ENCODE peak calls at places on chromosomes 12 and 14, in five cellular contexts. V is K562, T is HCT116, W is GM12878, D is HepG2. I is an unnamed sample.

GRCh38 chr12:82357340-82357739 is 847 bp downstream of the CCDC59 start:
- DNase-seq in V (no peak), T (no peak), W (no peak), D (no peak), I (no peak)

GRCh38 chr12:11630046-11630706 is 19.3 kb upstream of the ETV6 start:
- DNase-seq in V (no peak), T (no peak), W (no peak), D (no peak), I (no peak)

GRCh38 chr12:56450241-56450640 is 1.0 kb upstream of the TIMELESS start:
- DNase-seq in V (no peak), T (no peak), W (no peak), D (no peak), I (no peak)

GRCh38 chr12:7117670-7118069 is 8.7 kb upstream of the C1RL start:
- DNase-seq in V (no peak), T (no peak), W (no peak), D (no peak), I (no peak)

GRCh38 chr14:104030958-104031357 is 54.5 kb upstream of the ASPG start:
- DNase-seq in V (no peak), T (no peak), W (no peak), D (no peak), I (no peak)

GRCh38 chr12:128818065-128819022 is 5.4 kb downstream of the SLC15A4 start:
- DNase-seq in V (no peak), T (no peak), W (no peak), D (no peak), I (no peak)

GRCh38 chr14:103741876-103742275 is 26.3 kb downstream of the ZFYVE21 start:
- DNase-seq in V (no peak), T (no peak), W (no peak), D (no peak), I (no peak)

GRCh38 chr12:76621582-76622024 is 62.0 kb upstream of the OSBPL8 start:
- DNase-seq in V (peak), T (peak), W (peak), D (peak), I (peak)

GRCh38 chr12:5513406-5513805 is 81.5 kb downstream of the NTF3 start:
- DNase-seq in V (no peak), T (no peak), W (no peak), D (no peak), I (no peak)

GRCh38 chr14:65261425-65261920 is 151.1 kb upstream of the FUT8 start:
- DNase-seq in V (no peak), T (no peak), W (no peak), D (no peak), I (no peak)

GRCh38 chr12:2336409-2336829 is 283.6 kb downstream of the CACNA1C start:
- DNase-seq in V (peak), T (peak), W (peak), D (no peak), I (no peak)

GRCh38 chr12:107317751-107318553 is 224.6 kb upstream of the CRY1 start:
- DNase-seq in V (peak), T (peak), W (no peak), D (peak), I (peak)

GRCh38 chr12:26121323-26121740 is 3.5 kb downstream of the BHLHE41 start:
- DNase-seq in V (no peak), T (no peak), W (no peak), D (no peak), I (no peak)

GRCh38 chr12:109987615-109988014 is 8.6 kb downstream of the GIT2 start:
- DNase-seq in V (no peak), T (no peak), W (no peak), D (no peak), I (no peak)

GRCh38 chr14:70018713-70019201 is 139.5 kb downstream of the SMOC1 start:
- DNase-seq in V (no peak), T (no peak), W (no peak), D (no peak), I (no peak)

GRCh38 chr14:30417121-30417520 is 141.8 kb upstream of the G2E3 start:
- DNase-seq in V (no peak), T (no peak), W (no peak), D (no peak), I (no peak)

GRCh38 chr14:72822946-72823611 is 70.8 kb downstream of the DPF3 start:
- DNase-seq in V (peak), T (no peak), W (no peak), D (no peak), I (no peak)

GRCh38 chr12:72368719-72369505 is 96.7 kb downstream of the TRHDE start:
- DNase-seq in V (no peak), T (no peak), W (no peak), D (peak), I (no peak)

GRCh38 chr12:72369560-72369959 is 97.4 kb downstream of the TRHDE start:
- DNase-seq in V (no peak), T (no peak), W (no peak), D (no peak), I (no peak)

GRCh38 chr12:72368298-72368697 is 96.1 kb downstream of the TRHDE start:
- DNase-seq in V (no peak), T (no peak), W (no peak), D (no peak), I (no peak)

GRCh38 chr12:72366255-72366654 is 94.1 kb downstream of the TRHDE start:
- DNase-seq in V (no peak), T (no peak), W (no peak), D (no peak), I (no peak)

DNA sequence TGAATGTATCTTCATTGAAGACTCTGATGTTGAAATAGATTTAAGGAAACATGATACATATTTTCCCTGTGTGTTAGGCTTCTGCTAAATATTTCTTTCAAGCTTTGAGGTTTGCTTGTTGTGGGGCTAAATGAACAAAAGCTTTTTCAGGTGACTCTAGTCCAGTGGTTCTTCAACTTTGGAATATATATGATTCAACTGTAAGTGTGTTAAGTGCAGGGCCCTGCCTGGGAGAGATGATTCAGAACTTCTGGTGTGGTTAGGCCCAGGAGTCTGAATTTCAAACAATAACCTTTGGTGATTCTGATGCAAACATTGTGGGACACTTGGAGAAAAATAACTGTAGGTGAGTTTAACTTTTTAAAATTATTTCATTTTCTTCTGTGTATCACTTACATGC is 93.0 kb downstream of the TRHDE start:
- DNase-seq in V (no peak), T (no peak), W (no peak), D (no peak), I (no peak)
- TF ChIP-seq JUND in V (no peak), T (no peak), W (no peak), D (no peak), I (no peak)

GRCh38 chr14:105059035-105059916 is 6.0 kb downstream of the GPR132 start:
- DNase-seq in V (no peak), T (no peak), W (no peak), D (no peak), I (no peak)
- TF ChIP-seq JUND in V (no peak), T (no peak), W (no peak), D (no peak), I (no peak)

DNA sequence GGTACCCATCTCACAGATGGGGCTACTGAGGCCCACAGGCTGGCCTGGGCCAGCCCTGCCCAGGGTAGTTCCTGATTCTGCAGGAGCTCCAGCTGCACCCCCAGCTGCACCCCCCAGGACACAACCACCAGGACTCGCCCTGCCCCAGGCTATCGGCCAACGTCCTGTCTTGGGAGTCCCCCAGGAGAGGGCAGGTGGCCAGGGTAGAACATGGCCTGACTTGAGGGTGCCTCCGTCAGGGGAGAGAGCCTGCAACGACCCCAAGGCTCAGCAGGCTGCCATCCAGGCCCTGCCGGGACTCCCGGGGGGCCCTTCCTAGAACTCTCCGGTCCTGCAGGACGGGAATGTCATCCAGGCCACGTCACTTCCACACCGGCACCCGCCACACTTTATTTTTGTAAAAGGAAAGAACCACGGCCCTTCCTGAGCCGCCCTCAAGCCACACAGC is 15.8 kb downstream of the JAG2 start:
- DNase-seq in V (no peak), T (no peak), W (no peak), D (no peak), I (no peak)
- TF ChIP-seq JUND in V (no peak), T (no peak), W (no peak), D (no peak), I (no peak)

GRCh38 chr12:104956870-104957301 is 1.2 kb downstream of the SLC41A2 start:
- DNase-seq in V (no peak), T (no peak), W (no peak), D (no peak), I (peak)

GRCh38 chr12:104952816-104953215 is 5.3 kb downstream of the SLC41A2 start:
- DNase-seq in V (peak), T (no peak), W (no peak), D (no peak), I (no peak)

GRCh38 chr12:104953323-104953722 is 4.8 kb downstream of the SLC41A2 start:
- DNase-seq in V (peak), T (no peak), W (no peak), D (no peak), I (no peak)

GRCh38 chr12:104955703-104956102 is 2.4 kb downstream of the SLC41A2 start:
- DNase-seq in V (no peak), T (no peak), W (no peak), D (no peak), I (no peak)

GRCh38 chr12:104951759-104952509 is 6.2 kb downstream of the SLC41A2 start:
- DNase-seq in V (no peak), T (no peak), W (no peak), D (no peak), I (peak)
- TF ChIP-seq JUND in V (no peak), T (no peak), W (no peak), D (no peak), I (no peak)

GRCh38 chr12:18250313-18250916 is 10.9 kb upstream of the PIK3C2G start:
- DNase-seq in V (peak), T (peak), W (no peak), D (peak), I (peak)
- TF ChIP-seq JUND in V (no peak), T (no peak), W (no peak), D (no peak), I (no peak)

GRCh38 chr14:61953602-61954001 is 191.4 kb downstream of the SNAPC1 start:
- DNase-seq in V (no peak), T (no peak), W (no peak), D (no peak), I (no peak)

GRCh38 chr14:61948376-61948775 is 186.2 kb downstream of the SNAPC1 start:
- DNase-seq in V (no peak), T (no peak), W (no peak), D (no peak), I (no peak)

DNA sequence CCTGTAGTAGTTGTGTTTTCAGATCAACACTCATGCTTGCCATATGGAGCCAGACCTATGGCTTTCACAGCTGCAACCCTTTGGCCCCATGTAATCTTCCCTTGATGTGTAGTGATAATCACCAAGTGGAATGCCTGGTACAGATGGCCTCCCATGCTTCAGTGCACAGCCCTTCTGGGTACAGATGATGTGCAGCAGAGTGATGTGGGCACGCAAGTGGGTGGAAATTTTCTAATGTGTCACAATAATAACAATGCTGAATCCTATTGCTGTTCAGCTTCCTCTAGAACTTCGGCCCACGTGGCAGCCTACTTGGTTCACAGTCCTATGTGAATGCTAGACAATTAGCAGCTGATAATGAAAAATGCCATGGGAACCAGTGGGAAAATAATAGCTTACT is 188.1 kb downstream of the SNAPC1 start:
- DNase-seq in V (no peak), T (no peak), W (no peak), D (no peak), I (no peak)
- TF ChIP-seq JUND in V (no peak), T (no peak), W (no peak), D (no peak), I (no peak)